ENCODE peak calls at places on chromosomes 5 and 9, in seven cellular contexts. G is cardiac muscle cell, W is fibroblast of mammary gland, V is fibroblast of lung, O is fibroblast of pulmonary artery, C is cardiac fibroblast, H is lower leg skin. I is an unnamed sample.

GRCh38 chr5:123421773-123422172 is 1.4 kb downstream of the CEP120 start:
- DNase-seq in G (no peak), W (no peak), V (no peak), O (no peak), C (no peak), H (no peak), I (no peak)

GRCh38 chr5:61625682-61626620 is 293.9 kb downstream of the ZSWIM6 start:
- DNase-seq in G (peak), W (peak), V (peak), O (peak), C (peak), H (peak), I (peak)

GRCh38 chr9:94160594-94161501 is 76.6 kb downstream of the PTPDC1 start:
- DNase-seq in G (no peak), W (no peak), V (no peak), O (no peak), C (no peak), H (no peak), I (no peak)

GRCh38 chr5:135110941-135111596 is 77.0 kb upstream of the PITX1 start:
- DNase-seq in G (no peak), W (no peak), V (no peak), O (no peak), C (no peak), H (peak), I (no peak)

GRCh38 chr9:106479679-106480078 is 383.3 kb upstream of the ZNF462 start:
- DNase-seq in G (no peak), W (peak), V (peak), O (peak), C (peak), H (peak), I (no peak)

GRCh38 chr5:94777163-94777885 is 158.9 kb downstream of the SLF1 start:
- DNase-seq in G (no peak), W (peak), V (no peak), O (no peak), C (no peak), H (no peak), I (no peak)

GRCh38 chr5:133450311-133450710 is 162.0 kb downstream of the FSTL4 start:
- DNase-seq in G (no peak), W (no peak), V (no peak), O (no peak), C (no peak), H (no peak), I (no peak)

GRCh38 chr5:31502506-31502905 is 29.4 kb downstream of the DROSHA start:
- DNase-seq in G (no peak), W (peak), V (no peak), O (no peak), C (no peak), H (no peak), I (no peak)

GRCh38 chr5:133995903-133996563 is 8.7 kb downstream of the VDAC1 start:
- DNase-seq in G (no peak), W (no peak), V (no peak), O (no peak), C (no peak), H (no peak), I (no peak)

GRCh38 chr5:854966-855743 is 4.4 kb upstream of the ZDHHC11 start:
- DNase-seq in G (no peak), W (no peak), V (no peak), O (no peak), C (no peak), H (no peak), I (no peak)

GRCh38 chr9:108162664-108163063 is 673.1 kb upstream of the KLF4 start:
- DNase-seq in G (no peak), W (peak), V (peak), O (peak), C (peak), H (no peak), I (no peak)

GRCh38 chr9:89524888-89525385 is 27.0 kb upstream of the SEMA4D start:
- DNase-seq in G (no peak), W (no peak), V (no peak), O (no peak), C (no peak), H (no peak), I (no peak)

GRCh38 chr5:173307695-173308094 is 20.5 kb downstream of the STC2 start:
- DNase-seq in G (no peak), W (no peak), V (no peak), O (no peak), C (no peak), H (no peak), I (no peak)

GRCh38 chr9:126148994-126149393 is 177.6 kb upstream of the MVB12B start:
- DNase-seq in G (peak), W (no peak), V (no peak), O (no peak), C (no peak), H (peak), I (no peak)

GRCh38 chr9:97803167-97804058 is 49.6 kb upstream of the FOXE1 start:
- DNase-seq in G (peak), W (peak), V (peak), O (peak), C (peak), H (peak), I (peak)

GRCh38 chr5:5887818-5888217 is 465.3 kb downstream of the ICE1 start:
- DNase-seq in G (no peak), W (no peak), V (no peak), O (no peak), C (no peak), H (no peak), I (no peak)

GRCh38 chr9:81529556-81530193 is 159.7 kb downstream of the TLE1 start:
- DNase-seq in G (no peak), W (peak), V (peak), O (peak), C (peak), H (peak), I (no peak)

GRCh38 chr5:56838409-56839039 is 23.2 kb downstream of the MAP3K1 start:
- DNase-seq in G (peak), W (peak), V (peak), O (peak), C (peak), H (no peak), I (peak)

GRCh38 chr9:91978739-91979414 is 28.8 kb upstream of the ROR2 start:
- DNase-seq in G (peak), W (peak), V (peak), O (peak), C (peak), H (no peak), I (peak)

GRCh38 chr9:128902351-128903078 is 18.3 kb upstream of the PHYHD1 start:
- DNase-seq in G (no peak), W (no peak), V (no peak), O (no peak), C (no peak), H (peak), I (peak)

GRCh38 chr5:64887910-64888309 is 119.2 kb downstream of the CWC27 start:
- DNase-seq in G (no peak), W (no peak), V (no peak), O (no peak), C (no peak), H (no peak), I (no peak)

GRCh38 chr9:112819635-112820496 is 69.3 kb downstream of the SNX30 start:
- DNase-seq in G (peak), W (peak), V (peak), O (peak), C (peak), H (no peak), I (peak)

GRCh38 chr9:93110400-93110855 is 14.4 kb downstream of the CARD19 start:
- DNase-seq in G (no peak), W (no peak), V (no peak), O (no peak), C (no peak), H (no peak), I (no peak)
- H3K4me3 ChIP-seq in G (no peak), W (no peak), V (no peak), O (no peak), C (no peak), H (no peak), I (no peak)

GRCh38 chr9:117019242-117019641 is 332.1 kb downstream of the TRIM32 start:
- DNase-seq in G (no peak), W (no peak), V (no peak), O (no peak), C (no peak), H (no peak), I (no peak)

GRCh38 chr9:117021881-117022280 is 334.8 kb downstream of the TRIM32 start:
- DNase-seq in G (no peak), W (no peak), V (no peak), O (no peak), C (no peak), H (no peak), I (no peak)
- TF ChIP-seq CTCF in G (no peak), W (no peak), V (no peak), O (no peak), C (no peak), H (no peak), I (no peak)

DNA sequence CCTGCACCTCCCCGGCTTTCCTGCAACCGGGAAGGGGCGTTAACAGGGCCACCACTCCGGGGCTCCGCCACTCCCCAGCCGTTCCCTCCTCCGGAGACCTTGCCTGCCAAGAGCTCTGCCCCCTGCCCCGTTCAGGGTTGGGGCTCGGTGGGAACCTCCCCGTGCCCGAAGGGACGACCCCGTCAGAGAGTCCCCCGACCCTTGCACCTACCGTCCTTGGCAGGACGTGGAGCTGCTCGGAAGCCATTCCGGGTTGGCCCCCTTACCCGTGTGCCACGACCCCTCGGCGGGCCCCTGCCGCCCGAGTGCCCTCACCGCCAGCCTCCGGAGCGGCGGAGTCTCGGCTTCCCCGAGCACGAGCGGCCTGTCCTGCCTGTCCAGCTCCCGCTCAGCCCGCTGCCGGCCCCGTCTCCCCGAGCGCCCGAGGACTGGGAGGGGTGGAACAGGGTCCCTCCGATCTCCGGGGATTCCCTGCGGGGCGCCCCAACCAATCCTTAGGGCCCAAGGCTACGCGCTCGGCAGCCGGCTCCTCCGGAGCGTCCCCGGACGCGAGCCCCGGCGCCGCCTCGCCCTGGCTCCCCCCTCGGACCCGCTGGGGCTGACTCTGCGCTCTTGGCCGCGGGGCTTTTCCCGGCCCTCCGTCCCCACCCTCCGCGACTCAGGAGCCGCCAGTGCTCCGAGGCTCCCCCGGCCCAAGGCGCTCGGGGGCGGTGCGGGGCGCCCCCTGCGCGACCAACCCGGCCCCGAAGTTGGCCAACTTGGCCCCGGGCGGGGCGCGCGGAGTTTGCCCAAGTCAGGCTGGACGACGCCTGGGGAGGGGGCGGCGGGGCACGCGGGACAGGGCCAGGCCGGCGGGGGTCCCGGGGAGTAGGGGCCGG is 721 bp downstream of the ADAMTS2 start:
- DNase-seq in G (peak), W (peak), V (peak), O (no peak), C (peak), H (no peak), I (no peak)
- H3K4me3 ChIP-seq in G (peak), W (peak), V (peak), O (peak), C (peak), H (peak), I (no peak)

GRCh38 chr9:37309136-37309535 is 113.4 kb upstream of the GRHPR start:
- DNase-seq in G (no peak), W (peak), V (no peak), O (peak), C (no peak), H (no peak), I (peak)
- TF ChIP-seq CTCF in G (peak), W (peak), V (peak), O (peak), C (peak), H (no peak), I (peak)

I was measured in GM12865.